ENCODE peak calls at places on chromosomes 13 and 19, in seven cellular contexts. One of them, this sample, is unnamed.

GRCh38 chr19:35549174-35549788 is 3.9 kb downstream of the TMEM147 start:
- DNase-seq in uterus: peak; percentile 35
- DNase-seq in neural progenitor cell: peak; percentile 91
- DNase-seq in endothelial cell of umbilical vein: peak; percentile 48
- DNase-seq in thoracic aorta: no peak
- DNase-seq in WERI-Rb-1: peak; percentile 62
- DNase-seq in lower lobe of right lung: no peak
- DNase-seq in this sample: peak; percentile 70

GRCh38 chr13:72258340-72258981 is 391.5 kb upstream of the DACH1 start:
- DNase-seq in uterus: no peak
- DNase-seq in neural progenitor cell: no peak
- DNase-seq in endothelial cell of umbilical vein: no peak
- DNase-seq in thoracic aorta: no peak
- DNase-seq in WERI-Rb-1: no peak
- DNase-seq in lower lobe of right lung: no peak
- DNase-seq in this sample: no peak

GRCh38 chr13:108352599-108352998 is 83.1 kb downstream of the TNFSF13B start:
- DNase-seq in uterus: no peak
- DNase-seq in neural progenitor cell: no peak
- DNase-seq in endothelial cell of umbilical vein: no peak
- DNase-seq in thoracic aorta: no peak
- DNase-seq in WERI-Rb-1: no peak
- DNase-seq in lower lobe of right lung: no peak
- DNase-seq in this sample: no peak

GRCh38 chr19:14972676-14973075 is 7.0 kb downstream of the SLC1A6 start:
- DNase-seq in uterus: no peak
- DNase-seq in neural progenitor cell: no peak
- DNase-seq in endothelial cell of umbilical vein: no peak
- DNase-seq in thoracic aorta: no peak
- DNase-seq in WERI-Rb-1: no peak
- DNase-seq in lower lobe of right lung: no peak
- DNase-seq in this sample: no peak

GRCh38 chr13:44739120-44739519 is 163.0 kb upstream of the TSC22D1 start:
- DNase-seq in uterus: no peak
- DNase-seq in neural progenitor cell: no peak
- DNase-seq in endothelial cell of umbilical vein: no peak
- DNase-seq in thoracic aorta: no peak
- DNase-seq in WERI-Rb-1: no peak
- DNase-seq in lower lobe of right lung: no peak
- DNase-seq in this sample: no peak

GRCh38 chr19:40355975-40356680 is 7.6 kb downstream of the PLD3 start:
- DNase-seq in uterus: no peak
- DNase-seq in neural progenitor cell: no peak
- DNase-seq in endothelial cell of umbilical vein: no peak
- DNase-seq in thoracic aorta: no peak
- DNase-seq in WERI-Rb-1: no peak
- DNase-seq in lower lobe of right lung: no peak
- DNase-seq in this sample: no peak

GRCh38 chr19:4375620-4376228 is 24.6 kb downstream of the SH3GL1 start:
- DNase-seq in uterus: peak; percentile 52
- DNase-seq in neural progenitor cell: peak; percentile 74
- DNase-seq in endothelial cell of umbilical vein: peak; percentile 62
- DNase-seq in thoracic aorta: no peak
- DNase-seq in WERI-Rb-1: peak; percentile 50
- DNase-seq in lower lobe of right lung: no peak
- DNase-seq in this sample: no peak

GRCh38 chr19:15280915-15281683 is 48.9 kb upstream of the EPHX3 start:
- DNase-seq in uterus: peak; percentile 81
- DNase-seq in neural progenitor cell: peak; percentile 96
- DNase-seq in endothelial cell of umbilical vein: peak; percentile 53
- DNase-seq in thoracic aorta: no peak
- DNase-seq in WERI-Rb-1: peak; percentile 96
- DNase-seq in lower lobe of right lung: peak; percentile 80
- DNase-seq in this sample: peak; percentile 89

GRCh38 chr13:110214637-110215036 is 92.3 kb downstream of the COL4A1 start:
- DNase-seq in uterus: no peak
- DNase-seq in neural progenitor cell: no peak
- DNase-seq in endothelial cell of umbilical vein: no peak
- DNase-seq in thoracic aorta: no peak
- DNase-seq in WERI-Rb-1: peak; percentile 51
- DNase-seq in lower lobe of right lung: no peak
- DNase-seq in this sample: no peak

GRCh38 chr13:22800726-22801401 is 379.9 kb upstream of the SGCG start:
- DNase-seq in uterus: no peak
- DNase-seq in neural progenitor cell: no peak
- DNase-seq in endothelial cell of umbilical vein: no peak
- DNase-seq in thoracic aorta: no peak
- DNase-seq in WERI-Rb-1: no peak
- DNase-seq in lower lobe of right lung: no peak
- DNase-seq in this sample: peak; percentile 46

DNA sequence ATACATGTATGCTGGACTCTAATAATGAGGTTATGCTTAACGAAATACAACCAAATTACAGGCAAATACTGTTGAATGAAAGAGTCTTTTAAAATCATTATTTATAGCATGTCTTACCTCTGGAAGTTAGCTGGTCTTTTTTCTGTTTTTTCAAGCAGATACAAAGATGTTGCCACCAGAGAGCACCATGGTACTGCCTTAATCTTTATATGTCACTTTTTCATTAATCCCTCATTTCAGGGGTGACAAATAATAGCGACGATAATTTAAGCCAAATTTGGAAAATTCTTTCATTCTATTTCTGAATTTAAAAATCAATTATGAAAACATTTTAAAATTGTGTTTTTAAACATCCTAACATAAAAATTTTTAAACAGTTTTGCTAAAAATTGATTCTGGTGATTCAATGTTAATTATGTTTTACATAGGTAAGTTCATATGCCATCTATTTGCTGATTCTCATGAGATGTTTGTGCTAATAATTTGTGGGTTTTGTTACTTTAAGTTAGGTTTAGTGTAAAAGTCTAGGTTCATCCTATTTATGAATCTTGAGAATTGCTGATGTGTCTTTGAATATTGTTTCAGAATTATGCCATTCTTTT is 379.3 kb upstream of the SGCG start:
- DNase-seq in uterus: no peak
- DNase-seq in neural progenitor cell: peak; percentile 38
- DNase-seq in endothelial cell of umbilical vein: peak; percentile 15
- DNase-seq in thoracic aorta: no peak
- DNase-seq in WERI-Rb-1: no peak
- DNase-seq in lower lobe of right lung: no peak
- DNase-seq in this sample: no peak
- TF ChIP-seq CTCF in uterus: peak; percentile 36
- TF ChIP-seq CTCF in neural progenitor cell: peak; percentile 59
- TF ChIP-seq CTCF in endothelial cell of umbilical vein: no peak
- TF ChIP-seq CTCF in thoracic aorta: peak; percentile 23
- TF ChIP-seq CTCF in WERI-Rb-1: no peak
- TF ChIP-seq CTCF in lower lobe of right lung: peak; percentile 34
- TF ChIP-seq CTCF in this sample: peak; percentile 58

DNA sequence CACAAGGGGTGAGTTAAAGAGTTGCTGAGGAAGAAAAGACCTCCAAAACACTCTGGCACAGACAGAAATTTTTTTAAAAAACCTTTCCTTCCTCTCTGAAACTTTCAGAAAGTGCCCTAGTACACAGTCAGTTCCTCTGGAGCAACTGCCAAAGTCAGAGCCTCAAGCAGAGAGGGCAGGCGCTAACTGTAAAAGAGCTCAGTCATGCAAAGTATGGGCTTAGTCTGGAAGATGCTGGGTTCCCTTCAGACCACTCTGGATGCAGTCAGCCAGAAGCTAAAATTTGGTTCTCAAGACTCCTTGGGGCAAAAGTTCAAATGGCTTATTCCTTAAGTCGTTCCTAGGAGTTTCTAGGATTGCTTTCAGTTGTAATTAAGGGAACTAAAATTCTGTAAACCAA is 671.6 kb downstream of the PCDH9 start:
- DNase-seq in uterus: no peak
- DNase-seq in neural progenitor cell: peak; percentile 33
- DNase-seq in endothelial cell of umbilical vein: no peak
- DNase-seq in thoracic aorta: no peak
- DNase-seq in WERI-Rb-1: no peak
- DNase-seq in lower lobe of right lung: no peak
- DNase-seq in this sample: no peak
- H3K9me3 ChIP-seq in uterus: no peaks in the 10 kb centered on the region
- H3K9me3 ChIP-seq in neural progenitor cell: no peaks in the 10 kb centered on the region
- H3K9me3 ChIP-seq in endothelial cell of umbilical vein: no peaks in the 10 kb centered on the region
- H3K9me3 ChIP-seq in thoracic aorta: no peaks in the 10 kb centered on the region
- H3K9me3 ChIP-seq in WERI-Rb-1: no peaks in the 10 kb centered on the region
- H3K9me3 ChIP-seq in lower lobe of right lung: no peaks in the 10 kb centered on the region
- H3K9me3 ChIP-seq in this sample: no peaks in the 10 kb centered on the region

GRCh38 chr19:32809254-32809653 is 60.3 kb downstream of the SLC7A9 start:
- DNase-seq in uterus: no peak
- DNase-seq in neural progenitor cell: no peak
- DNase-seq in endothelial cell of umbilical vein: no peak
- DNase-seq in thoracic aorta: no peak
- DNase-seq in WERI-Rb-1: no peak
- DNase-seq in lower lobe of right lung: no peak
- DNase-seq in this sample: peak; percentile 6
- TF ChIP-seq CTCF in uterus: no peak
- TF ChIP-seq CTCF in neural progenitor cell: no peak
- TF ChIP-seq CTCF in endothelial cell of umbilical vein: no peak
- TF ChIP-seq CTCF in thoracic aorta: no peak
- TF ChIP-seq CTCF in WERI-Rb-1: no peak
- TF ChIP-seq CTCF in lower lobe of right lung: no peak
- TF ChIP-seq CTCF in this sample: no peak

DNA sequence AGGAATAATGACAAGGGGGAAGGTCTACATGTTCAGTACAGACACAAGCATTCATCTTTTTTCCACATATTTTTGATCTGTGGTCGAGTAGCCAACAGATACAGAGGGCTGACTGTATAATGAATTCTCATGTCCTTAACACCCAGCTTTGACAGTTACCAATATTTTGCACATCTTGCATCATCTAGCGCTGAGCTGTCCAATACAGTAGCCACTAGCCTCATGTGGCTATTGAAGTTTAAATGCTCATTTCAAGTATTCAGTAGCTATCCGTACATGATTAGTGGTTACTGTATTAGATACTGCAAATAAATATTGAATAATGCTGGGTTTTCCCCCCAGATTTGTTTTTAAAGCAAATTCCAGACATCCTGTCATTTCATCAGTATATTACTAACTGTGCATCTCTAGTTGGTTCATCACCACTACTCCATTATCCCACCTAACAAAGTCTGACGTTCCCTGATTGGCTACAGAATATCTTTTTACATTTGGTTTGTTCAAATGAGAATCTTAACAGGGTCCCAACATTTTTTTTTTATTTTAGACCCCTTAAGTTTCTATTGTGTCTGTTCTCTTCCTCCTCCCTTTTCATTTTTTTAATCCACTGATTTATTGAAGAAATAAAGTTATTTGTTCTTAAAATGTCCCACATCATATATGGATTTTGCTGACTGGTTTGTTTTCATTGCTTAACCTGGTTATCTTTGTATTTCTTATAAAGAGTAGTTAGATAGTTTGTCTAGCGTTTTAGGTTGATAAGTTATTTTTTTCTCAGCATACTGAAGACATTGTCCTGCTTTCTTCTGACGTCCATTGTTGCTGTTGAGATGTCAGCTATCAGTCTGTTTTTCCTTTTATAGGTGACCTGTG is 8.2 kb downstream of the ZNF177 start:
- DNase-seq in uterus: no peak
- DNase-seq in neural progenitor cell: no peak
- DNase-seq in endothelial cell of umbilical vein: no peak
- DNase-seq in thoracic aorta: no peak
- DNase-seq in WERI-Rb-1: no peak
- DNase-seq in lower lobe of right lung: no peak
- DNase-seq in this sample: no peak
- H3K9me3 ChIP-seq in uterus: peaks cover 94% of the 10 kb centered on the region
- H3K9me3 ChIP-seq in neural progenitor cell: peaks cover 36% of the 10 kb centered on the region
- H3K9me3 ChIP-seq in endothelial cell of umbilical vein: no peaks in the 10 kb centered on the region
- H3K9me3 ChIP-seq in thoracic aorta: peaks cover 85% of the 10 kb centered on the region
- H3K9me3 ChIP-seq in WERI-Rb-1: peaks cover 6% of the 10 kb centered on the region
- H3K9me3 ChIP-seq in lower lobe of right lung: peaks cover 92% of the 10 kb centered on the region
- H3K9me3 ChIP-seq in this sample: peaks cover 29% of the 10 kb centered on the region

GRCh38 chr13:112065867-112066623 is 904 bp upstream of the SOX1 start:
- DNase-seq in uterus: no peak
- DNase-seq in neural progenitor cell: peak; percentile 45
- DNase-seq in endothelial cell of umbilical vein: no peak
- DNase-seq in thoracic aorta: no peak
- DNase-seq in WERI-Rb-1: no peak
- DNase-seq in lower lobe of right lung: no peak
- DNase-seq in this sample: no peak
- TF ChIP-seq CTCF in uterus: no peak
- TF ChIP-seq CTCF in neural progenitor cell: peak; percentile 49
- TF ChIP-seq CTCF in endothelial cell of umbilical vein: peak; percentile 11
- TF ChIP-seq CTCF in thoracic aorta: no peak
- TF ChIP-seq CTCF in WERI-Rb-1: no peak
- TF ChIP-seq CTCF in lower lobe of right lung: no peak
- TF ChIP-seq CTCF in this sample: no peak